ENCODE peak calls at places on chromosomes 4 and X, in six cellular contexts. D is IMR-90; X is OCI-LY7; I is CD8-positive, alpha-beta memory T cell; S is BE2C; R is upper lobe of right lung. M is an unnamed sample. For H3K9me3 and H3K4me1, the result is how much of the 10 kb centered on the place peaks cover.

GRCh38 chr4:174631901-174632758 is 109.8 kb upstream of the HPGD start:
- DNase-seq in X (peak), R (no peak), S (no peak), D (peak), I (no peak), M (peak)

GRCh38 chr4:182147391-182147790 is 95.8 kb upstream of the TENM3 start:
- DNase-seq in S (no peak), D (no peak), R (no peak), X (no peak), I (no peak), M (no peak)

GRCh38 chrX:9676311-9676710 is 89.3 kb downstream of the GPR143 start:
- DNase-seq in D (no peak), R (no peak), X (no peak), S (no peak), I (no peak), M (no peak)

GRCh38 chr4:86972997-86973396 is 38.2 kb downstream of the AFF1 start:
- DNase-seq in X (no peak), I (no peak), D (no peak), R (peak), S (no peak), M (no peak)

GRCh38 chr4:155173371-155173770 is 35.1 kb upstream of the NPY2R start:
- DNase-seq in R (no peak), S (no peak), X (no peak), D (no peak), I (no peak), M (no peak)

GRCh38 chr4:109682875-109683274 is 20.4 kb downstream of the CASP6 start:
- DNase-seq in R (no peak), I (no peak), S (no peak), D (no peak), X (no peak), M (peak)

GRCh38 chr4:74364649-74365491 is at the start of gene EREG:
- DNase-seq in I (no peak), S (peak), D (peak), R (peak), X (no peak), M (peak)

GRCh38 chrX:106802388-106803275 is at the start of gene TBC1D8B:
- DNase-seq in D (peak), I (no peak), R (peak), X (peak), S (peak), M (peak)

GRCh38 chr4:55409468-55410171 is 13.9 kb downstream of the TMEM165 start:
- DNase-seq in D (peak), S (peak), I (no peak), X (peak), R (no peak), M (peak)

GRCh38 chr4:142474398-142475087 is 371.6 kb downstream of the INPP4B start:
- DNase-seq in R (no peak), I (no peak), X (no peak), D (peak), S (no peak), M (no peak)

GRCh38 chr4:149321438-149321837 is 494.2 kb downstream of the IQCM start:
- DNase-seq in I (no peak), X (no peak), D (no peak), S (no peak), R (no peak), M (no peak)

DNA sequence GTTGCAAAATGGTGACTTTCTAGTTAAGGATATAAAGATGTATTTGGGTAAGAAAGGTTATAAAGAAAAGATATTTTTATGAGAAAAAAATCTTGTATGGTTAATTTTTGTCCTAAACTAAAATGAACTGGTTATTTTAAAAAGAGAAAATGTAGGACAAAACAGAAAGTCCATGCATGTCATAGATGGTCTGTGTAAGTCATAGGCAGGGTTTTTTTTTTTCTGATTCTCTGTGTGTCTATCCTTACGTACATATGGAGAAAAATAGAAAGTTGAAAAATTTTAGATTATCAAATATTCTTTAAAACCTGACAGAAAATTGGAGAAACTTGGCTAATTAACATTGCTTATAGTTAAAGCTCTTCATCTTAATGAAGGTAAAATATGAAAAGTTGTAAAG is 493.4 kb downstream of the IQCM start:
- DNase-seq in X (peak), S (no peak), R (no peak), I (no peak), D (no peak), M (no peak)
- H3K9me3 ChIP-seq in X (under half), S (under half), R (under half), I (under half), D (under half), M (under half)

GRCh38 chr4:76095568-76095967 is 21.1 kb downstream of the ART3 start:
- DNase-seq in D (no peak), X (no peak), S (no peak), R (no peak), I (no peak), M (no peak)

GRCh38 chr4:76087007-76087769 is 12.7 kb downstream of the ART3 start:
- DNase-seq in R (no peak), I (no peak), D (peak), X (no peak), S (peak), M (peak)

GRCh38 chr4:76090241-76090691 is 15.8 kb downstream of the ART3 start:
- DNase-seq in D (peak), X (no peak), S (peak), I (no peak), R (no peak), M (no peak)

GRCh38 chr4:76088719-76089118 is 14.2 kb downstream of the ART3 start:
- DNase-seq in I (no peak), D (no peak), R (no peak), S (no peak), X (no peak), M (no peak)

DNA sequence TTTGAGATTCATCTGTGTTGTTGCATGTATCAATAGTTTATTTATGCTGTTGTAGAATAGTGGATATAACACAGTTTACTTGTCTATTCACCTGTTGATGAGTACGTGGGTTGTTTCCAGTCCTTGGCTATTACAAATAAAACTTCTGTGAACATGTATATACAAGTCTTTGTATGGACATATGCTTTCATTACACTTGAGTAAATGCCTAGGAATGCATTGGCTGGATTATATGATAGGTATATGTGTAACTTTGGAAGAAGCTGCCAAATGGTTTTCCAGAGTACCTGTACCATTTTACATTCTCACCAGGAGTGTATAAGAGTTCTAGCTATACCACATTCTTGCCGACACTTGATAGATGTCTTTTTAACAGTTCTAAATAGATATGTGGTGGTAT is 16.5 kb downstream of the ART3 start:
- DNase-seq in D (no peak), S (no peak), X (no peak), R (no peak), I (no peak), M (no peak)
- H3K4me1 ChIP-seq in D (under half), S (under half), X (under half), R (under half), I (under half), M (under half)

GRCh38 chr4:2411786-2412510 is 6.5 kb downstream of the ZFYVE28 start:
- DNase-seq in I (no peak), S (no peak), R (peak), X (no peak), D (no peak), M (no peak)
- H3K4me3 ChIP-seq in I (peak), S (no peak), R (no peak), X (no peak), D (no peak), M (no peak)

DNA sequence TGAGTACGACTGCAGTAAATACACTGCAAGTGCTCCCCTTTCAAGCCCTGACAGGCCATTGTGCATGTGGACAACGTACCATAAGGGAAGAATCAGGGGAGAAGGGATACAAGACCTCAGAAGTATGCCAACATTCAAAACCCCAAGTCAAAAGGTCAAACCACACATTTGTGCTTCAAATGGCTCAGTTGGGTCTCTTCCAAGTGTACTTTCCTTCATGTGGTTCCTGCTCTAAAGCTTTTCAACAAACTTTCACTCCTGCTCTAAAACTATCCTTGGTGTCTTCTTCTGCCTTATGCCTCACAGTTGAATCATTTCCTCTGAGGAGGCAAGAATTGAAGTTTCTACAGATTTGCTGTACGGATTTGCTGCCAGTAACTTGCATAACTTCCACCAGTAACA is 305.7 kb upstream of the SLIT2 start:
- DNase-seq in X (no peak), R (no peak), I (no peak), D (peak), S (no peak), M (no peak)
- H3K9me3 ChIP-seq in X (under half), R (under half), I (under half), D (under half), S (under half), M (under half)

M was measured in HAP-1.